ENCODE peak calls at places on chromosomes 3 and 15, in eight cellular contexts. One of them, this sample, is unnamed.

GRCh38 chr15:86892774-86893449 is 813.2 kb downstream of the AGBL1 start:
- DNase-seq in PC-3: peak; percentile 32
- DNase-seq in WTC11: no peak
- DNase-seq in lower leg skin: no peak
- DNase-seq in BJ: no peak
- DNase-seq in left ventricle myocardium inferior: no peak
- DNase-seq in uterus: no peak
- DNase-seq in kidney: no peak
- DNase-seq in this sample: no peak

GRCh38 chr3:150005243-150006102 is 34.8 kb upstream of the PFN2 start:
- DNase-seq in WTC11: no peak
- DNase-seq in kidney: no peak
- DNase-seq in left ventricle myocardium inferior: no peak
- DNase-seq in lower leg skin: no peak
- DNase-seq in uterus: no peak
- DNase-seq in PC-3: peak; percentile 14
- DNase-seq in BJ: peak; percentile 17
- DNase-seq in this sample: no peak

GRCh38 chr3:41684802-41685740 is 276.8 kb downstream of the ULK4 start:
- DNase-seq in uterus: no peak
- DNase-seq in lower leg skin: no peak
- DNase-seq in WTC11: no peak
- DNase-seq in left ventricle myocardium inferior: no peak
- DNase-seq in PC-3: no peak
- DNase-seq in BJ: no peak
- DNase-seq in kidney: no peak
- DNase-seq in this sample: no peak

GRCh38 chr3:128438488-128439072 is 28.1 kb downstream of the DNAJB8 start:
- DNase-seq in WTC11: peak; percentile 60
- DNase-seq in lower leg skin: no peak
- DNase-seq in left ventricle myocardium inferior: no peak
- DNase-seq in kidney: peak; percentile 44
- DNase-seq in PC-3: no peak
- DNase-seq in BJ: no peak
- DNase-seq in uterus: no peak
- DNase-seq in this sample: no peak

GRCh38 chr15:55907797-55908196 is 85.6 kb downstream of the NEDD4 start:
- DNase-seq in left ventricle myocardium inferior: no peak
- DNase-seq in WTC11: no peak
- DNase-seq in BJ: peak; percentile 93
- DNase-seq in uterus: no peak
- DNase-seq in kidney: no peak
- DNase-seq in PC-3: peak; percentile 97
- DNase-seq in lower leg skin: no peak
- DNase-seq in this sample: no peak

GRCh38 chr15:56765252-56765651 is 31.9 kb upstream of the ZNF280D start:
- DNase-seq in uterus: no peak
- DNase-seq in kidney: no peak
- DNase-seq in WTC11: no peak
- DNase-seq in lower leg skin: no peak
- DNase-seq in PC-3: peak; percentile 62
- DNase-seq in BJ: no peak
- DNase-seq in left ventricle myocardium inferior: no peak
- DNase-seq in this sample: no peak

GRCh38 chr3:13543251-13543650 is 5.7 kb upstream of the FBLN2 start:
- DNase-seq in WTC11: no peak
- DNase-seq in PC-3: peak; percentile 43
- DNase-seq in uterus: peak; percentile 84
- DNase-seq in left ventricle myocardium inferior: peak; percentile 81
- DNase-seq in BJ: peak; percentile 88
- DNase-seq in lower leg skin: peak; percentile 82
- DNase-seq in kidney: peak; percentile 75
- DNase-seq in this sample: peak; percentile 60

GRCh38 chr3:149968216-149968615 is 2.5 kb downstream of the PFN2 start:
- DNase-seq in lower leg skin: no peak
- DNase-seq in PC-3: peak; percentile 70
- DNase-seq in uterus: no peak
- DNase-seq in WTC11: no peak
- DNase-seq in left ventricle myocardium inferior: no peak
- DNase-seq in kidney: no peak
- DNase-seq in BJ: no peak
- DNase-seq in this sample: no peak

GRCh38 chr15:63107895-63108546 is 13.6 kb upstream of the LACTB start:
- DNase-seq in BJ: peak; percentile 100
- DNase-seq in PC-3: peak; percentile 38
- DNase-seq in left ventricle myocardium inferior: no peak
- DNase-seq in kidney: peak; percentile 77
- DNase-seq in WTC11: no peak
- DNase-seq in uterus: no peak
- DNase-seq in lower leg skin: no peak
- DNase-seq in this sample: no peak

GRCh38 chr3:27670619-27671018 is 51.5 kb downstream of the EOMES start:
- DNase-seq in left ventricle myocardium inferior: no peak
- DNase-seq in lower leg skin: no peak
- DNase-seq in PC-3: no peak
- DNase-seq in kidney: no peak
- DNase-seq in WTC11: no peak
- DNase-seq in uterus: no peak
- DNase-seq in BJ: no peak
- DNase-seq in this sample: no peak

GRCh38 chr3:69082805-69083204 is 1.9 kb upstream of the ARL6IP5 start:
- DNase-seq in lower leg skin: no peak
- DNase-seq in WTC11: no peak
- DNase-seq in left ventricle myocardium inferior: no peak
- DNase-seq in uterus: no peak
- DNase-seq in BJ: no peak
- DNase-seq in PC-3: no peak
- DNase-seq in kidney: no peak
- DNase-seq in this sample: no peak

DNA sequence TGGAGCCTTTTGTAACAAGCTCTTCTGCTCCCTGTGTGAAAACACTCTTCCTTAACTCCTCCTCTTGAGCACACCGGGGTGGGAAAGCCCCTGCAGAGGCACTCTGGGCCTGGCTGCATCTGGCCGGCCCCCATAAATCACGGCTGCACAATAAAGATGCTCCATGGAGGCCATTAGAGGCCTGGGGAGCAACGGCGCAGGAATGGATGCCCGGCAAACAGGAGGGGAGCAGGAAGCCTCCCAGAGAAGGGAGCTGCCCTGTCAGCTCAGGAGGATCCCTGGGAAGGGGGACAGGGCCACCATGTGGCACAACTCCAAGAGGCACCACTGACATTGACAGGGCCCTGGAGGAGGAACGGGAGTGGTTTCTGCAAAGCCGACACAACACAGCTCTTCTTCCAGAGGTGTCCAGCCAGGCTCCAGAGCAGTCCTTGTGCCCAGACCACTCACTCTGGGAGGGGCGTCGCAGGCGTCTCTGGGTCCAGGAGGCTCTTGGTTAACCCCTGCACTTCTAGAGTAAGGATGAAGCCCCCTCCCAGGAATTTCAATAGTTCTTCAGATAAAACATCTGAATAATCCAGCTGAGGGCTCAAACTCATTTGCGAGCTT is 509.2 kb upstream of the PPP2R3A start:
- DNase-seq in WTC11: peak; percentile 67
- DNase-seq in left ventricle myocardium inferior: no peak
- DNase-seq in lower leg skin: no peak
- DNase-seq in BJ: no peak
- DNase-seq in uterus: no peak
- DNase-seq in kidney: no peak
- DNase-seq in PC-3: no peak
- DNase-seq in this sample: no peak
- TF ChIP-seq CTCF in WTC11: no peak
- TF ChIP-seq CTCF in left ventricle myocardium inferior: no peak
- TF ChIP-seq CTCF in lower leg skin: no peak
- TF ChIP-seq CTCF in BJ: no peak
- TF ChIP-seq CTCF in uterus: no peak
- TF ChIP-seq CTCF in kidney: no peak
- TF ChIP-seq CTCF in PC-3: no peak
- TF ChIP-seq CTCF in this sample: no peak

DNA sequence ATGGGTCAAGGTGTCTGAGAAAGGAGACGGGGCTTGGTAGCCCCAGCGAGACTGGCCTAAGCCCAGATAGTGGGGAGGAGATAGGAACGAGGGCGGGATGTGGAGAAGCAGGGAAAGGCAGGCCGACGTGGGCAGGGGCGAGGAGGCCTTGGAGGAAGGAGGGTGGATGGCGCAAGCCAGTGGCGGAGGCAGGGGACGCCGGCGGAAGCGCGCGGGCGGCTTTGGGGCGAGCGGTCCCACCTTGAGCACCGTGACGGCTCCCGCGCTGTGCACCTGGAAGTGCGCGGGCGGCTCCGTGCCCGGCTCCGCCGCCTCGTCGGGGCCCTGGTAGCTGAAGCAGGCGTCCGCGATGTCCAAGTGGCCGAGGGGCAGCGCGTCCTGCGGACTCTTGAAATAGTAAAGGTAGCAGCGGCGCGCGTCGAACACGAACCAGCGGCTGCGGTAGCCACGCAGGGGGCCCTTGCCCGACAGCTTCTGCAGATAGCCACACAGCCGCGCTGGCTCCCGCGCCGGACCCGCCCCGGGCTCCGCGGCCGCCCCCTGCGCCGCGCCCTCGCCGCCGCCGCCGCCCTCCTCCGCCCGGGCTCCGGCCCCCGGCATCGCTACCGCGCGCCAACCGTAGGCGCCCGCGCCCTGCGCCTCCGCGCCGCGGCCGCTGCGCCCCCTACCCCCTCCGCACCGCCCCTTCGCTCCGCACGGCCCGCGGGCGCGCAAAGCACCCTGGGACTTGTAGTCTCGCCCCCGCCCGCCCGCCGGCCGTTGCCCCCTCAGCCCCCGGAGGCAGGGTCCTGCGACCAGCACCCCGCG is at the start of gene TBC1D2B:
- DNase-seq in kidney: peak; percentile 88
- DNase-seq in PC-3: peak; percentile 52
- DNase-seq in lower leg skin: no peak
- DNase-seq in BJ: no peak
- DNase-seq in WTC11: peak; percentile 76
- DNase-seq in left ventricle myocardium inferior: peak; percentile 72
- DNase-seq in uterus: peak; percentile 69
- DNase-seq in this sample: peak; percentile 36
- TF ChIP-seq CTCF in kidney: no peak
- TF ChIP-seq CTCF in PC-3: no peak
- TF ChIP-seq CTCF in lower leg skin: no peak
- TF ChIP-seq CTCF in BJ: no peak
- TF ChIP-seq CTCF in WTC11: no peak
- TF ChIP-seq CTCF in left ventricle myocardium inferior: peak; percentile 6
- TF ChIP-seq CTCF in uterus: peak; percentile 33
- TF ChIP-seq CTCF in this sample: no peak

DNA sequence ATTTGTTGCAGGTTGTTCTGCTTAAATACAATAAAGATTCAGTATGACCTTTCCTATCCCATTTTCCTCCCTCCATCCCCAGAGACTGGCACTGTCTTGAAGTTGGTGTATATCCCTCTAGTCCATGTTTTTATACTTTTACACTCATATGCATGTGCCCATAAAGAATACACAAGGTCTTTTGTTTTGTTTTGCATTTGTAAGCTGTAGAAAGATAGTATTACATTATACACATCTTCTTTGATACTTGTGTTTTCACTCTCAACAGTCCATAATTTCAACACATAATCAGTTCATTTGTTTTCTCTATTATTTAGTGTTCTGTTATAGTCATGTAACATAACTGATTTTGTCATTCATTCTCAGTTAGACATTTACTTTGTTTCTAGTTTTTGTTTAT is 88.7 kb upstream of the AADACL2 start:
- DNase-seq in PC-3: no peak
- DNase-seq in lower leg skin: no peak
- DNase-seq in left ventricle myocardium inferior: no peak
- DNase-seq in kidney: no peak
- DNase-seq in uterus: no peak
- DNase-seq in BJ: no peak
- DNase-seq in WTC11: no peak
- DNase-seq in this sample: no peak
- TF ChIP-seq CTCF in PC-3: no peak
- TF ChIP-seq CTCF in lower leg skin: no peak
- TF ChIP-seq CTCF in left ventricle myocardium inferior: no peak
- TF ChIP-seq CTCF in kidney: no peak
- TF ChIP-seq CTCF in uterus: no peak
- TF ChIP-seq CTCF in BJ: no peak
- TF ChIP-seq CTCF in WTC11: no peak
- TF ChIP-seq CTCF in this sample: no peak

GRCh38 chr3:197027151-197027895 is 2.3 kb downstream of the MELTF start:
- DNase-seq in PC-3: peak; percentile 88
- DNase-seq in kidney: no peak
- DNase-seq in left ventricle myocardium inferior: no peak
- DNase-seq in BJ: no peak
- DNase-seq in uterus: no peak
- DNase-seq in lower leg skin: no peak
- DNase-seq in WTC11: no peak
- DNase-seq in this sample: no peak

GRCh38 chr3:197028711-197029510 is 706 bp downstream of the MELTF start:
- DNase-seq in lower leg skin: no peak
- DNase-seq in PC-3: peak; percentile 36
- DNase-seq in BJ: no peak
- DNase-seq in kidney: no peak
- DNase-seq in left ventricle myocardium inferior: no peak
- DNase-seq in uterus: no peak
- DNase-seq in WTC11: no peak
- DNase-seq in this sample: no peak

GRCh38 chr3:197026481-197026866 is 3.1 kb downstream of the MELTF start:
- DNase-seq in left ventricle myocardium inferior: no peak
- DNase-seq in PC-3: no peak
- DNase-seq in kidney: no peak
- DNase-seq in BJ: no peak
- DNase-seq in WTC11: no peak
- DNase-seq in uterus: no peak
- DNase-seq in lower leg skin: no peak
- DNase-seq in this sample: no peak

GRCh38 chr3:197029511-197030167 is at the start of gene MELTF:
- DNase-seq in WTC11: peak; percentile 70
- DNase-seq in lower leg skin: no peak
- DNase-seq in uterus: peak; percentile 72
- DNase-seq in kidney: no peak
- DNase-seq in PC-3: peak; percentile 75
- DNase-seq in left ventricle myocardium inferior: peak; percentile 68
- DNase-seq in BJ: no peak
- DNase-seq in this sample: no peak

DNA sequence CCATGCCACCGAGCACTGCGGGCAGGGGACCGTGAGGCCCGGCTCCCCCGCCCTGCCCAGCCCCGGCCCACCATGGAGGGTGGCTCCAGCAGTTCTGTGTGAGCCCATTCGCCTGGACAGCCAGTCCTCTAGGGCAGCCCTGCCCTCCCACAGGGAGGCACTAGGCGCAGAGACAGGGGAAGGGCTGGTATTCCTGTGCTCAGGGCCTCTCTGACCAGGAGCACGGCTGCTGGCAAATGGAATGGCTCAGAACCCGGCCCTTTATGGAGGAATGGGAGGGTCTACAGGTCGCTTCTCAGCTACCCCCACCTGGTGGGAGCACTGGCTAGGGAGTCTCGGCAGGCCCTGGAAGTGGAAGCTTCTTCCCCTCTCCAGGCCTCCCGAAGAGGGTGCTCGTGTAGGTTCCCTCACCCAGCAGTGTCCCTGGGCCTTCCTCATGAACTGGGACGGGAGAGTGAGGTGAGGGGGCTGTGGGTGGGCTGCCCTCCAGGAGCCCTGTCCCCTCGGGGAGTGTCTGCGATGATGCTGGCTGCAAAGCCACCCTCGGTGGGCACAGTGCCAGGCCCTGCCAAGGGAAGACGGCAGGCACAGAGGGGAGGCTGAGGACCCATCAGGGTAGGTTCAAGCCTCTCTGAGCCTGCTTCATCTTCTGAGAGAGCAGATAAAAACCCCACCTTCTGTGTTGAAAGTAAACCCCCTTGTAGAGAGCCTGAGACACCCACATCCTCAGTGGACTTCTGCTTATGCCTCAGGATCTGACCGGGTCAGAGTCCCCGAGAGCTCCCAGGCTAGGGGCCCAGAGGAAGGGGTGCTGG is 1.5 kb downstream of the MELTF start:
- DNase-seq in lower leg skin: no peak
- DNase-seq in PC-3: no peak
- DNase-seq in uterus: no peak
- DNase-seq in WTC11: no peak
- DNase-seq in BJ: no peak
- DNase-seq in kidney: no peak
- DNase-seq in left ventricle myocardium inferior: no peak
- DNase-seq in this sample: no peak
- TF ChIP-seq CTCF in lower leg skin: no peak
- TF ChIP-seq CTCF in PC-3: no peak
- TF ChIP-seq CTCF in uterus: no peak
- TF ChIP-seq CTCF in WTC11: no peak
- TF ChIP-seq CTCF in BJ: no peak
- TF ChIP-seq CTCF in kidney: no peak
- TF ChIP-seq CTCF in left ventricle myocardium inferior: no peak
- TF ChIP-seq CTCF in this sample: no peak